ENCODE peak calls at places on chromosomes 4 and X, in six cellular contexts. One of them, this sample, is unnamed.

GRCh38 chrX:129006491-129006890 is 516.8 kb downstream of the SMARCA1 start:
- DNase-seq in fibroblast of pulmonary artery: no peak
- DNase-seq in thyroid gland: no peak
- DNase-seq in HFF-Myc: no peak
- DNase-seq in ovary: no peak
- DNase-seq in fibroblast of lung: no peak
- DNase-seq in this sample: no peak

GRCh38 chr4:174522183-174523002 is at the start of gene HPGD:
- DNase-seq in fibroblast of pulmonary artery: no peak
- DNase-seq in thyroid gland: peak; percentile 59
- DNase-seq in HFF-Myc: no peak
- DNase-seq in fibroblast of lung: peak; percentile 13
- DNase-seq in ovary: no peak
- DNase-seq in this sample: peak; percentile 45

GRCh38 chr4:155079866-155080265 is 128.6 kb upstream of the NPY2R start:
- DNase-seq in fibroblast of lung: peak; percentile 51
- DNase-seq in ovary: no peak
- DNase-seq in thyroid gland: no peak
- DNase-seq in fibroblast of pulmonary artery: peak; percentile 69
- DNase-seq in HFF-Myc: no peak
- DNase-seq in this sample: no peak

GRCh38 chr4:129043523-129043922 is 49.8 kb downstream of the SCLT1 start:
- DNase-seq in ovary: no peak
- DNase-seq in fibroblast of lung: peak; percentile 58
- DNase-seq in fibroblast of pulmonary artery: peak; percentile 57
- DNase-seq in thyroid gland: no peak
- DNase-seq in HFF-Myc: peak; percentile 3
- DNase-seq in this sample: no peak

GRCh38 chrX:23883737-23884354 is 23.9 kb downstream of the APOO start:
- DNase-seq in fibroblast of pulmonary artery: peak; percentile 69
- DNase-seq in HFF-Myc: peak; percentile 72
- DNase-seq in thyroid gland: no peak
- DNase-seq in fibroblast of lung: peak; percentile 81
- DNase-seq in ovary: no peak
- DNase-seq in this sample: no peak

GRCh38 chrX:115582035-115582870 is 21.3 kb downstream of the PLS3 start:
- DNase-seq in ovary: no peak
- DNase-seq in fibroblast of pulmonary artery: no peak
- DNase-seq in HFF-Myc: no peak
- DNase-seq in thyroid gland: no peak
- DNase-seq in fibroblast of lung: peak; percentile 37
- DNase-seq in this sample: no peak

GRCh38 chrX:134478374-134478773 is 18.4 kb downstream of the HPRT1 start:
- DNase-seq in ovary: no peak
- DNase-seq in HFF-Myc: no peak
- DNase-seq in thyroid gland: no peak
- DNase-seq in fibroblast of lung: no peak
- DNase-seq in fibroblast of pulmonary artery: no peak
- DNase-seq in this sample: no peak

GRCh38 chrX:152601848-152602616 is 35.7 kb upstream of the GABRQ start:
- DNase-seq in fibroblast of lung: peak; percentile 66
- DNase-seq in fibroblast of pulmonary artery: no peak
- DNase-seq in ovary: no peak
- DNase-seq in HFF-Myc: no peak
- DNase-seq in thyroid gland: no peak
- DNase-seq in this sample: no peak

GRCh38 chrX:63675716-63676115 is 109.3 kb downstream of the ARHGEF9 start:
- DNase-seq in ovary: no peak
- DNase-seq in fibroblast of pulmonary artery: no peak
- DNase-seq in HFF-Myc: no peak
- DNase-seq in thyroid gland: no peak
- DNase-seq in fibroblast of lung: no peak
- DNase-seq in this sample: no peak

GRCh38 chr4:52869656-52870055 is 7.5 kb downstream of the RASL11B start:
- DNase-seq in thyroid gland: no peak
- DNase-seq in ovary: no peak
- DNase-seq in fibroblast of lung: no peak
- DNase-seq in HFF-Myc: no peak
- DNase-seq in fibroblast of pulmonary artery: no peak
- DNase-seq in this sample: no peak

GRCh38 chr4:145709336-145709735 is 29.4 kb downstream of the C4orf51 start:
- DNase-seq in HFF-Myc: no peak
- DNase-seq in fibroblast of pulmonary artery: no peak
- DNase-seq in thyroid gland: peak; percentile 47
- DNase-seq in ovary: no peak
- DNase-seq in fibroblast of lung: no peak
- DNase-seq in this sample: no peak

GRCh38 chr4:147772459-147772969 is 40.6 kb downstream of the ARHGAP10 start:
- DNase-seq in ovary: no peak
- DNase-seq in HFF-Myc: peak; percentile 63
- DNase-seq in thyroid gland: no peak
- DNase-seq in fibroblast of lung: peak; percentile 95
- DNase-seq in fibroblast of pulmonary artery: peak; percentile 80
- DNase-seq in this sample: no peak

GRCh38 chr4:63556332-63556731 is 852.9 kb downstream of the TECRL start:
- DNase-seq in fibroblast of pulmonary artery: no peak
- DNase-seq in HFF-Myc: no peak
- DNase-seq in thyroid gland: no peak
- DNase-seq in ovary: no peak
- DNase-seq in fibroblast of lung: no peak
- DNase-seq in this sample: no peak
- TF ChIP-seq CTCF in fibroblast of pulmonary artery: no peak
- TF ChIP-seq CTCF in HFF-Myc: no peak
- TF ChIP-seq CTCF in thyroid gland: no peak
- TF ChIP-seq CTCF in ovary: no peak
- TF ChIP-seq CTCF in fibroblast of lung: no peak
- TF ChIP-seq CTCF in this sample: no peak

GRCh38 chr4:185378264-185378663 is 17.5 kb downstream of the LRP2BP start:
- DNase-seq in fibroblast of pulmonary artery: no peak
- DNase-seq in ovary: no peak
- DNase-seq in HFF-Myc: no peak
- DNase-seq in fibroblast of lung: no peak
- DNase-seq in thyroid gland: no peak
- DNase-seq in this sample: no peak
- TF ChIP-seq CTCF in fibroblast of pulmonary artery: no peak
- TF ChIP-seq CTCF in ovary: no peak
- TF ChIP-seq CTCF in HFF-Myc: no peak
- TF ChIP-seq CTCF in fibroblast of lung: no peak
- TF ChIP-seq CTCF in thyroid gland: no peak
- TF ChIP-seq CTCF in this sample: no peak

DNA sequence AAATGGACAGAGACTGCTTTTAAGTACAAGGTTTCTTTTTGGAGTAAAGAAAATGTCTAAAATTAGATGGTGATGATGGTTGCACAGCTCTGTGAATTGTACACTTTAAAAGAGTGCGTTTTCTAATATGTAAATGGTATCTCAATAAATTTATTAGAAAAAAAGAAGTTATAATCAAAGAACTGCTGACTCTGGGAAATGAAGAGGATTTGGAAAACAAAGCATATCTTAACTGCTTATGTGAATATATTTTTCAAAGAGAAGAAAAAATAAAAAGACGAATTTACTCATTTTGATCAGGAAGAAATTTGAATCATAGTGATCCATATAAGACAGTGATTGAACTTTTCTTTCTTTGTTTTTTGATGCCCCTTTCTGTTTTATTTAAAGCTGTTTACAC is 45.9 kb upstream of the FSTL5 start:
- DNase-seq in fibroblast of lung: no peak
- DNase-seq in thyroid gland: no peak
- DNase-seq in fibroblast of pulmonary artery: no peak
- DNase-seq in HFF-Myc: no peak
- DNase-seq in ovary: no peak
- DNase-seq in this sample: no peak
- TF ChIP-seq CTCF in fibroblast of lung: no peak
- TF ChIP-seq CTCF in thyroid gland: no peak
- TF ChIP-seq CTCF in fibroblast of pulmonary artery: no peak
- TF ChIP-seq CTCF in HFF-Myc: no peak
- TF ChIP-seq CTCF in ovary: no peak
- TF ChIP-seq CTCF in this sample: no peak

GRCh38 chr4:15201782-15202181 is 199.5 kb downstream of the CPEB2 start:
- DNase-seq in fibroblast of pulmonary artery: no peak
- DNase-seq in thyroid gland: no peak
- DNase-seq in HFF-Myc: no peak
- DNase-seq in ovary: no peak
- DNase-seq in fibroblast of lung: no peak
- DNase-seq in this sample: no peak

GRCh38 chr4:15194520-15194919 is 192.2 kb downstream of the CPEB2 start:
- DNase-seq in thyroid gland: no peak
- DNase-seq in ovary: no peak
- DNase-seq in HFF-Myc: no peak
- DNase-seq in fibroblast of pulmonary artery: no peak
- DNase-seq in fibroblast of lung: peak; percentile 24
- DNase-seq in this sample: no peak

GRCh38 chr4:15202481-15202880 is 200.2 kb downstream of the CPEB2 start:
- DNase-seq in fibroblast of pulmonary artery: no peak
- DNase-seq in fibroblast of lung: peak; percentile 59
- DNase-seq in HFF-Myc: no peak
- DNase-seq in ovary: no peak
- DNase-seq in thyroid gland: no peak
- DNase-seq in this sample: no peak

GRCh38 chr4:15198070-15198727 is 195.9 kb downstream of the CPEB2 start:
- DNase-seq in ovary: no peak
- DNase-seq in fibroblast of pulmonary artery: no peak
- DNase-seq in fibroblast of lung: peak; percentile 22
- DNase-seq in HFF-Myc: no peak
- DNase-seq in thyroid gland: no peak
- DNase-seq in this sample: no peak

DNA sequence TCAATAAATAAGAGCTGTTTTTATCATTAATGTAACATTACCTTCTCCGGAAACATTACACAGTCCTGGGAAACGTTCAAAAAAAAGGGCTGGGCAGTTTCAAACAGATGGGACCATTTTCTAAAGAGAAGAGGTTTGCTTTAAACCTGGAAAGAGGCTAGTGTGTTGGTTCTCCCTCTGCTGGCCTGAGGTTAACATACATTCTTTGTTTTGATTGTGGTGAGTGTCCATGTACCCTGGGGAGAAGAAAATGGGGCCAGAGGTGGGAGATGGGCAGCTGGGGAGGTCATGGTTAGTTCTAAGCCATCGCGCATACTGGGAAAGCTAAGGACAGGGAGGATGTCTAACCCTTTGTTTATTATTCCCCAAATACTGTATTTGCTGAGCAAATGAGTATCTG is 194.7 kb downstream of the CPEB2 start:
- DNase-seq in thyroid gland: no peak
- DNase-seq in fibroblast of pulmonary artery: peak; percentile 64
- DNase-seq in ovary: no peak
- DNase-seq in HFF-Myc: no peak
- DNase-seq in fibroblast of lung: peak; percentile 11
- DNase-seq in this sample: no peak
- TF ChIP-seq CTCF in thyroid gland: no peak
- TF ChIP-seq CTCF in fibroblast of pulmonary artery: peak; percentile 61
- TF ChIP-seq CTCF in ovary: no peak
- TF ChIP-seq CTCF in HFF-Myc: peak; percentile 29
- TF ChIP-seq CTCF in fibroblast of lung: peak; percentile 52
- TF ChIP-seq CTCF in this sample: no peak

DNA sequence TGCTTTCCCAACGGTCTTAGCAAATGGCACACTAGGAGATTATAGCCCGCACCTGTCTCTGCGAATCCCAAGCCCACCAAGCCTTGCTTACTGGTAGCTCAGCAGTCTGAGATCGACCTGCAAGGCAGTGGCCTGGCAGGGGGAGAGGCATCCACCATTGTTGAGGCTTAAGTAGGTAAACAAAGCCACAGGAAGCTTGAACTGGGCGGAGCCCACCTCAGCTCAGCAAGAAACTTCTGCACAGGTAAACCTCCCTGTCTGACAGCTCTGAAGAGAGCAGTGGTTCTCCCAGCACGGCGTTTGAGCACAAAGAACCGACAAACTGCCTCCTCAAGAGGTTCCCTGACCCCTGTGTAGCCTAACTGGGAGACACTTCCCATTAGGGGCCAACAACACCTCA is 42.8 kb downstream of the BRWD3 start:
- DNase-seq in fibroblast of lung: no peak
- DNase-seq in fibroblast of pulmonary artery: no peak
- DNase-seq in HFF-Myc: no peak
- DNase-seq in thyroid gland: no peak
- DNase-seq in ovary: no peak
- DNase-seq in this sample: no peak
- TF ChIP-seq CTCF in fibroblast of lung: no peak
- TF ChIP-seq CTCF in fibroblast of pulmonary artery: no peak
- TF ChIP-seq CTCF in HFF-Myc: no peak
- TF ChIP-seq CTCF in thyroid gland: no peak
- TF ChIP-seq CTCF in ovary: no peak
- TF ChIP-seq CTCF in this sample: no peak

GRCh38 chr4:20616313-20616712 is 83.9 kb upstream of the PACRGL start:
- DNase-seq in ovary: no peak
- DNase-seq in fibroblast of lung: no peak
- DNase-seq in HFF-Myc: no peak
- DNase-seq in thyroid gland: no peak
- DNase-seq in fibroblast of pulmonary artery: no peak
- DNase-seq in this sample: no peak
- TF ChIP-seq CTCF in ovary: no peak
- TF ChIP-seq CTCF in fibroblast of lung: no peak
- TF ChIP-seq CTCF in HFF-Myc: no peak
- TF ChIP-seq CTCF in thyroid gland: no peak
- TF ChIP-seq CTCF in fibroblast of pulmonary artery: no peak
- TF ChIP-seq CTCF in this sample: no peak

DNA sequence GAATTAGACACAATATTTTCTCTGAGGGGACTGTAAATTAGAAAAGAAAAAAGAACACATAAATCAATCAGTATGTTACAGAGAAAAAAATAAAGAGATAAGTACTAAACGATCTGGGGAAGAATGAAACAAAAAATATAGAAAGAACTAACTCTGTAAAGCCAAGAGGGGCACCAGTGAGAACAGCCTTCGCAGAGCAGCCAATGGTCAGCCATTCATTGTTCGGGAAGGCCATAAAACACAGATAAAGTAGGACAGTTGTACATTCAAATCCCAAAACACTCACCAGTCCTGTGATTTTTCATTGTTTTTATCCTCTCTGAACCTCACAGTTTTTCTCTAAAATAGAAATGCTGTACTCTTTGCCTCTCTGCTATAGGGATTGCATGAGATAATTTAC is 127.9 kb downstream of the NEK1 start:
- DNase-seq in HFF-Myc: no peak
- DNase-seq in fibroblast of pulmonary artery: peak; percentile 17
- DNase-seq in fibroblast of lung: peak; percentile 8
- DNase-seq in thyroid gland: no peak
- DNase-seq in ovary: no peak
- DNase-seq in this sample: no peak
- TF ChIP-seq CTCF in HFF-Myc: no peak
- TF ChIP-seq CTCF in fibroblast of pulmonary artery: peak; percentile 15
- TF ChIP-seq CTCF in fibroblast of lung: peak; percentile 43
- TF ChIP-seq CTCF in thyroid gland: no peak
- TF ChIP-seq CTCF in ovary: no peak
- TF ChIP-seq CTCF in this sample: no peak

DNA sequence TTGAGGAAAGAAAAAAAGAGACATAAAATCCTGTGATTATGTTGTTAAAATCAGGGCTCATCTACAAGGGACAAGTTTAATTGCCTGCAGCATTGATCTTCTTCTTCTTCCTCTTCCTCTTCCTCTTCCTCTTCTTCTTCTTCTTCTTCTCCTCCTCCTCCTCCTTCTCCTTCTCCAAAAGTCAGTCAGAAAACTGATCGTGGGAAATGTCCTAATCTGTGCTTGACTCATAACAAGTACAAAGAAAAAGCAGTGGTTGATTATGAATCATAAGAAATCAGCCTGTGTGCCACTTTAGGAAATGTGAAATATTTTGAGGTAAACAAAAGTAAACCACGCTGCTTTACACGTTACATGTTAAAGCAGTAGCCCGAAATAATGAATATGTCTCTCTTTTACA is 2.7 kb upstream of the ATP10D start:
- DNase-seq in fibroblast of pulmonary artery: peak; percentile 77
- DNase-seq in HFF-Myc: no peak
- DNase-seq in fibroblast of lung: peak; percentile 75
- DNase-seq in thyroid gland: no peak
- DNase-seq in ovary: no peak
- DNase-seq in this sample: no peak
- TF ChIP-seq CTCF in fibroblast of pulmonary artery: no peak
- TF ChIP-seq CTCF in HFF-Myc: no peak
- TF ChIP-seq CTCF in fibroblast of lung: no peak
- TF ChIP-seq CTCF in thyroid gland: no peak
- TF ChIP-seq CTCF in ovary: no peak
- TF ChIP-seq CTCF in this sample: no peak

This sample was measured in GM20000.